ENCODE peak calls at places on chromosomes 6 and 20, in eight cellular contexts. K, P, H, D, W, M, L and S are unnamed samples.

GRCh38 chr6:114581293-114581692 is 238.5 kb upstream of the HS3ST5 start:
- DNase-seq in K (no peak), H (no peak), L (no peak), D (no peak), W (no peak), M (no peak), P (no peak), S (peak)

GRCh38 chr6:257031-257725 is 35.1 kb upstream of the DUSP22 start:
- DNase-seq in K (no peak), H (no peak), M (no peak), D (no peak), W (no peak), P (no peak), L (no peak), S (no peak)

GRCh38 chr6:42745083-42745637 is 743 bp downstream of the TBCC start:
- DNase-seq in M (peak), W (peak), L (peak), H (peak), P (peak), K (peak), D (no peak), S (peak)

GRCh38 chr20:38133680-38134426 is 31.2 kb downstream of the TGM2 start:
- DNase-seq in W (no peak), M (no peak), K (no peak), L (no peak), D (no peak), P (no peak), H (no peak), S (no peak)

GRCh38 chr6:89413006-89413400 is 930 bp upstream of the RRAGD start:
- DNase-seq in W (peak), K (no peak), H (no peak), D (no peak), M (no peak), P (no peak), L (no peak), S (no peak)

GRCh38 chr6:89347825-89348224 is 4.7 kb downstream of the UBE2J1 start:
- DNase-seq in P (no peak), L (no peak), H (no peak), M (no peak), K (peak), D (peak), W (no peak), S (no peak)

GRCh38 chr6:150078788-150079187 is 9.9 kb upstream of the ULBP3 start:
- DNase-seq in W (no peak), L (no peak), H (no peak), K (no peak), M (no peak), D (no peak), P (no peak), S (no peak)

GRCh38 chr20:61690993-61691840 is 374.5 kb downstream of the TAF4 start:
- DNase-seq in H (no peak), P (no peak), L (no peak), W (no peak), M (no peak), D (peak), K (no peak), S (no peak)

GRCh38 chr6:155374681-155375080 is 60.4 kb upstream of the TFB1M start:
- DNase-seq in K (no peak), W (no peak), P (no peak), L (no peak), M (no peak), H (no peak), D (no peak), S (no peak)

GRCh38 chr20:1301031-1301529 is 27.9 kb downstream of the SDCBP2 start:
- DNase-seq in K (no peak), P (no peak), M (no peak), D (no peak), W (no peak), L (no peak), H (no peak), S (no peak)

GRCh38 chr6:151481752-151482151 is 12.1 kb upstream of the CCDC170 start:
- DNase-seq in K (no peak), D (no peak), L (no peak), W (no peak), H (no peak), M (no peak), P (peak), S (no peak)

GRCh38 chr20:44552950-44553908 is 29.1 kb upstream of the PKIG start:
- DNase-seq in D (no peak), H (no peak), K (peak), W (no peak), M (no peak), L (no peak), P (no peak), S (no peak)

GRCh38 chr20:5039255-5039657 is 37.9 kb upstream of the SLC23A2 start:
- DNase-seq in L (no peak), K (no peak), M (no peak), P (no peak), H (no peak), D (no peak), W (no peak), S (no peak)

GRCh38 chr20:10228330-10228729 is 9.7 kb downstream of the SNAP25 start:
- DNase-seq in L (no peak), P (no peak), M (no peak), W (no peak), D (no peak), K (no peak), H (no peak), S (no peak)

GRCh38 chr20:57672164-57672563 is 37.7 kb downstream of the PMEPA1 start:
- DNase-seq in K (peak), P (no peak), H (peak), L (no peak), M (peak), W (peak), D (peak), S (no peak)

GRCh38 chr6:137020771-137021170 is 24.0 kb downstream of the IL20RA start:
- DNase-seq in L (no peak), M (no peak), W (no peak), P (no peak), H (no peak), D (no peak), K (no peak), S (no peak)
- H3K27ac ChIP-seq in L (no peak), M (peak), W (no peak), P (no peak), H (peak), D (no peak), K (no peak), S (no peak)

GRCh38 chr6:140956567-140957306 is 1176.0 kb upstream of the GJE1 start:
- DNase-seq in P (no peak), W (no peak), H (no peak), D (no peak), K (no peak), M (no peak), L (no peak), S (no peak)
- H3K27ac ChIP-seq in P (no peak), W (no peak), H (no peak), D (no peak), K (no peak), M (no peak), L (no peak), S (no peak)

GRCh38 chr6:92701425-92702096 is 717.8 kb downstream of the EPHA7 start:
- DNase-seq in L (no peak), H (no peak), D (no peak), K (no peak), P (no peak), W (no peak), M (no peak), S (peak)

GRCh38 chr6:92700411-92700810 is 718.9 kb downstream of the EPHA7 start:
- DNase-seq in D (no peak), L (no peak), K (no peak), M (no peak), P (no peak), H (no peak), W (no peak), S (no peak)
- H3K27ac ChIP-seq in D (no peak), L (no peak), K (no peak), M (no peak), P (no peak), H (no peak), W (no peak), S (no peak)

DNA sequence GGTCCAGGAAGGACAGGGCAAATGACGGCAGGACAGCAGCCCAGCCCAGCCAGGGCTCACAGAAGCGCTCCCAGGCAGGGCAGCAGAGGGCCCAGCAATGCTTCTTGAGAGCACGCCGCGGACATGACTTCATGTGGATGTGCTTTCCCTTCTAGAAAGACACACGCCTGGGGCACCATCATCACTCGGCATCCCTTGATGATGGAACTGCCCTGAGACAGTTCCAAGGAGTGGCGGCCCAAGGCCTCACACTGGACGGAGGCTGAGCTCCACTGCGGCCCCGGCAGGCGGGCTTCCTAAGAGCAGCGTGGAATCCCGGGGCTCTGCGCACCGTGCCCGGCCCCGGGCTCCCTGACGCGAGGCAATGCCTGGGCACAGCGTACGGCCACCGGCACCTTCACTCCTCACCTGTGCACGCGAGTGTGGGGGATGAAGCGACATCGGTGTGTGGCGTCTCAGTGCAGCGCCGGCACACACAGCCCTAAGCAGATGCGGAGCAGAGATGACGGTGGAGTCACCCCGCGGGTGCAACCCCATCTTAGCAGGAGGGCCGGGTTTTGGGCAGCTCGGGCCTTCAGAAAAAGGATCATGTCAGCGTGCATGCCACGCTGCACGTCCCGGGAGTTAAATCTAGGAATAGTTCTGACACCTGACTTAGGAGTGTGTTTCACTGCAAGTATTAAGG is 86.6 kb downstream of the THBS2 start:
- DNase-seq in K (no peak), H (no peak), L (no peak), M (no peak), D (no peak), P (no peak), W (no peak), S (peak)
- H3K27ac ChIP-seq in K (no peak), H (no peak), L (no peak), M (no peak), D (peak), P (no peak), W (no peak), S (peak)